ENCODE peak calls at places on chromosomes 11 and 22, in eight cellular contexts. O is lower lobe of right lung; W is A673; I is esophagus squamous epithelium; T is fibroblast of mammary gland; S is neural crest cell; X is activated CD8-positive, alpha-beta T cell treated with anti-CD3 and anti-CD28 coated beads for 36 hours; C is Calu3. Z is an unnamed sample.

GRCh38 chr11:24828938-24829337 is 332.1 kb downstream of the LUZP2 start:
- DNase-seq in I (no peak), C (no peak), X (no peak), O (no peak), T (no peak), S (no peak), W (no peak), Z (no peak)

GRCh38 chr11:108666373-108666772 is 1.5 kb downstream of the DDX10 start:
- DNase-seq in O (no peak), I (no peak), S (no peak), W (no peak), T (peak), X (no peak), C (no peak), Z (no peak)

GRCh38 chr22:49734882-49735281 is 92.8 kb downstream of the BRD1 start:
- DNase-seq in W (no peak), T (no peak), I (no peak), O (no peak), S (no peak), C (no peak), X (no peak), Z (no peak)

GRCh38 chr11:107821199-107821926 is 37.2 kb downstream of the SLC35F2 start:
- DNase-seq in I (no peak), X (no peak), S (no peak), T (peak), O (no peak), C (no peak), W (peak), Z (no peak)

GRCh38 chr22:38871360-38872171 is 450 bp downstream of the CBX6 start:
- DNase-seq in W (peak), I (no peak), S (no peak), T (no peak), C (no peak), O (peak), X (peak), Z (peak)

GRCh38 chr11:92681606-92682005 is 287.8 kb upstream of the MTNR1B start:
- DNase-seq in S (no peak), X (no peak), O (no peak), W (no peak), I (no peak), C (no peak), T (no peak), Z (no peak)

GRCh38 chr11:44572431-44572830 is 7.0 kb downstream of the CD82 start:
- DNase-seq in X (no peak), W (no peak), T (no peak), O (no peak), S (no peak), C (no peak), I (no peak), Z (no peak)

GRCh38 chr22:16804882-16805281 is 20.3 kb downstream of the XKR3 start:
- DNase-seq in X (no peak), I (no peak), W (no peak), O (no peak), T (no peak), S (no peak), C (no peak), Z (no peak)

GRCh38 chr11:105466582-105467228 is 143.2 kb upstream of the GRIA4 start:
- DNase-seq in X (no peak), W (peak), O (no peak), I (no peak), S (no peak), T (peak), C (peak), Z (no peak)

GRCh38 chr11:69654660-69655478 is 13.9 kb downstream of the CCND1 start:
- DNase-seq in O (no peak), T (peak), X (no peak), C (peak), I (no peak), S (no peak), W (peak), Z (no peak)

GRCh38 chr11:8059030-8059429 is 22.0 kb upstream of the TUB start:
- DNase-seq in X (no peak), C (no peak), T (no peak), I (no peak), S (no peak), O (no peak), W (no peak), Z (no peak)

GRCh38 chr11:47071871-47072270 is 104.8 kb downstream of the ARFGAP2 start:
- DNase-seq in I (no peak), O (no peak), S (no peak), T (no peak), C (no peak), W (no peak), X (no peak), Z (no peak)

GRCh38 chr11:31649129-31649528 is 139.6 kb downstream of the ELP4 start:
- DNase-seq in W (no peak), T (no peak), I (no peak), X (no peak), O (no peak), C (no peak), S (no peak), Z (no peak)

GRCh38 chr11:45673441-45673840 is 8.0 kb upstream of the CHST1 start:
- DNase-seq in S (no peak), X (no peak), W (no peak), I (no peak), C (no peak), T (no peak), O (no peak), Z (no peak)

GRCh38 chr11:116215471-116216113 is 557.2 kb downstream of the BUD13 start:
- DNase-seq in S (no peak), W (no peak), C (no peak), I (no peak), T (no peak), X (no peak), O (no peak), Z (no peak)

GRCh38 chr11:75874942-75875341 is 59.9 kb downstream of the UVRAG start:
- DNase-seq in T (no peak), I (no peak), C (no peak), X (no peak), S (no peak), W (no peak), O (no peak), Z (no peak)

GRCh38 chr11:118054712-118055640 is 21.9 kb upstream of the TMPRSS4 start:
- DNase-seq in T (no peak), X (no peak), W (no peak), I (no peak), S (no peak), C (no peak), O (no peak), Z (no peak)

GRCh38 chr11:7543302-7543701 is 29.5 kb downstream of the PPFIBP2 start:
- DNase-seq in T (no peak), S (no peak), X (no peak), I (no peak), C (no peak), W (no peak), O (no peak), Z (no peak)

GRCh38 chr11:70473186-70473872 is 75.0 kb downstream of the CTTN start:
- DNase-seq in I (no peak), T (no peak), C (no peak), X (no peak), O (no peak), W (no peak), S (no peak), Z (peak)

GRCh38 chr11:1890856-1891830 is 552 bp downstream of the PRR33 start:
- DNase-seq in O (no peak), W (no peak), I (no peak), X (peak), S (no peak), T (no peak), C (no peak), Z (no peak)

GRCh38 chr11:93476796-93477195 is 66.4 kb downstream of the SMCO4 start:
- DNase-seq in X (no peak), I (no peak), T (peak), W (no peak), C (peak), S (no peak), O (no peak), Z (no peak)

GRCh38 chr11:112525270-112525669 is 264.6 kb upstream of the PLET1 start:
- DNase-seq in X (no peak), O (peak), C (no peak), W (peak), I (no peak), T (peak), S (no peak), Z (no peak)

GRCh38 chr22:20953342-20953608 is 13.8 kb upstream of the AIFM3 start:
- DNase-seq in W (no peak), T (no peak), O (no peak), S (no peak), C (no peak), X (no peak), I (no peak), Z (no peak)
- TF ChIP-seq CTCF in W (no peak), T (no peak), O (no peak), S (no peak), C (no peak), X (no peak), I (no peak), Z (no peak)

GRCh38 chr11:25961539-25961938 is 370.4 kb upstream of the ANO3 start:
- DNase-seq in I (no peak), O (no peak), T (no peak), C (no peak), W (no peak), X (no peak), S (no peak), Z (no peak)
- TF ChIP-seq CTCF in I (no peak), O (peak), T (peak), C (no peak), W (peak), X (no peak), S (peak), Z (no peak)

GRCh38 chr22:23375031-23375827 is 194.9 kb downstream of the BCR start:
- DNase-seq in T (no peak), S (no peak), O (no peak), C (no peak), X (no peak), I (no peak), W (no peak), Z (no peak)

GRCh38 chr22:23377767-23378166 is 197.5 kb downstream of the BCR start:
- DNase-seq in I (no peak), W (no peak), T (no peak), X (no peak), C (no peak), S (no peak), O (no peak), Z (no peak)

GRCh38 chr22:23380230-23380573 is 199.9 kb downstream of the IGLL1 start:
- DNase-seq in T (no peak), I (no peak), W (peak), O (no peak), S (no peak), C (no peak), X (no peak), Z (no peak)

GRCh38 chr22:23373601-23374000 is 193.3 kb downstream of the BCR start:
- DNase-seq in I (no peak), S (no peak), X (no peak), T (no peak), C (no peak), O (no peak), W (no peak), Z (no peak)

GRCh38 chr22:23376256-23376655 is 195.9 kb downstream of the BCR start:
- DNase-seq in T (peak), C (no peak), S (no peak), W (peak), I (no peak), X (peak), O (no peak), Z (no peak)
- TF ChIP-seq CTCF in T (peak), C (no peak), S (peak), W (peak), I (peak), X (no peak), O (no peak), Z (no peak)

GRCh38 chr11:65366340-65366773 is 11.8 kb downstream of the TIGD3 start:
- DNase-seq in O (no peak), T (peak), S (no peak), W (peak), I (no peak), C (peak), X (peak), Z (no peak)

GRCh38 chr11:65362966-65363365 is 8.4 kb downstream of the TIGD3 start:
- DNase-seq in W (no peak), T (no peak), O (no peak), C (no peak), S (no peak), I (no peak), X (no peak), Z (no peak)

GRCh38 chr11:65362320-65362931 is 7.9 kb downstream of the TIGD3 start:
- DNase-seq in S (no peak), W (no peak), C (no peak), X (peak), T (no peak), O (no peak), I (no peak), Z (no peak)

GRCh38 chr11:65357856-65358356 is 3.4 kb downstream of the TIGD3 start:
- DNase-seq in C (no peak), S (no peak), I (no peak), W (no peak), X (no peak), T (no peak), O (no peak), Z (no peak)

DNA sequence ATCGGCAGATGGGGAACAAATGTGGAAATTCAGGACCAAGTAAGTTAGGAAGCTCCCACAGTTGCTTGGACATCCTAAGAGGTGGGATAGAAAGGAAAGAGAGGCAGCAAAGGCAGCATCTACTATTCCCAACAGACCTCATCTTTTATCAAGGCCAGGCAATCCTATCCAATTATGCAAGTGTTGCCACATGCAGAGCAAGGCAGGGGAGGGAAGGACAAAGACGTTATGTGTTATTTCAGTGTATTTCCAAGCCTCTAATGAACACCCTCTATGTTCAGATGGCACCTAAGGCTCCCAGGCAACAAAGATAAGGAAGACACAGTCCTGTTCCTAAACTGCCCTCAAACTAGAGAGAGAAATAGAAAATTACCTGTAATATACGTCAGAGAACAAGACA is 9.2 kb downstream of the TIGD3 start:
- DNase-seq in S (no peak), T (no peak), X (no peak), I (no peak), W (peak), O (no peak), C (no peak), Z (no peak)
- TF ChIP-seq CTCF in S (no peak), T (no peak), X (no peak), I (no peak), W (no peak), O (no peak), C (no peak), Z (no peak)

DNA sequence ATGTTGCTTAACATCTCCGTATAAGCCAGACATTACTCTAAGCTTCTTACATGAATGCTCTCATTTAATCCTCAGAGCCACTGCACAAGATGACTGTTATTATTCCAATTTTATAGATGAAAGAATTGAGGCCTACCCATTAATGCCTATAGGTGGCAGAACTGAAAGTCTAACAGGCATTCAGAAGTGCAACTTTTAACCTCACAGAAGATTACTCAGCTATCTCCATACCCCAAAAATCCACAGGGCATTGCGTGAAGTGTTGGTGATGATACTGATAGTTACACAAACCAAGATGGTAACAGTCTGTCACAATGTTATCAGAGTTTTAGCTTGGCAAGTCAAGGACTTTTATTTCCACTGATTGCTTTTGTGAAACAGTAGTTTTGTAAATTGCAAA is 130.5 kb downstream of the ARHGAP42 start:
- DNase-seq in S (no peak), O (no peak), X (no peak), T (no peak), C (no peak), W (no peak), I (no peak), Z (no peak)
- TF ChIP-seq CTCF in S (no peak), O (no peak), X (no peak), T (peak), C (no peak), W (peak), I (no peak), Z (peak)

GRCh38 chr11:68302256-68303054 is 9.9 kb upstream of the LRP5 start:
- DNase-seq in S (no peak), I (no peak), W (no peak), O (peak), T (peak), X (no peak), C (peak), Z (no peak)
- TF ChIP-seq CTCF in S (no peak), I (no peak), W (no peak), O (no peak), T (no peak), X (no peak), C (no peak), Z (no peak)

GRCh38 chr22:37638351-37639069 is 959 bp upstream of the SH3BP1 start:
- DNase-seq in W (no peak), X (peak), S (no peak), C (no peak), T (no peak), O (no peak), I (no peak), Z (no peak)

GRCh38 chr22:37636949-37637273 is 2.6 kb upstream of the SH3BP1 start:
- DNase-seq in I (no peak), W (no peak), S (no peak), C (no peak), X (no peak), O (no peak), T (no peak), Z (no peak)

GRCh38 chr22:37635157-37635556 is 4.3 kb upstream of the SH3BP1 start:
- DNase-seq in T (no peak), O (no peak), S (no peak), I (no peak), W (no peak), C (no peak), X (no peak), Z (no peak)

GRCh38 chr22:37634505-37635002 is 4.9 kb upstream of the SH3BP1 start:
- DNase-seq in I (no peak), X (peak), C (no peak), S (no peak), W (no peak), O (no peak), T (no peak), Z (no peak)

GRCh38 chr22:37636186-37636948 is 3.1 kb upstream of the SH3BP1 start:
- DNase-seq in O (no peak), T (peak), X (peak), W (peak), C (no peak), S (no peak), I (no peak), Z (no peak)
- TF ChIP-seq CTCF in O (no peak), T (peak), X (peak), W (peak), C (no peak), S (no peak), I (no peak), Z (no peak)

GRCh38 chr11:12961615-12962014 is 47.5 kb upstream of the RASSF10 start:
- DNase-seq in X (no peak), W (peak), O (no peak), T (peak), C (no peak), S (no peak), I (no peak), Z (no peak)
- TF ChIP-seq CTCF in X (no peak), W (peak), O (no peak), T (peak), C (no peak), S (no peak), I (no peak), Z (no peak)

Z was measured in glutamatergic neuron.